ENCODE peak calls at places on chromosomes 12 and 14, in five cellular contexts. F is H1, R is H9, B is trophoblast cell, N is mesenchymal stem cell. O is an unnamed sample.

GRCh38 chr12:61870658-61871559 is 389.3 kb upstream of the USP15 start:
- DNase-seq in F (no peak), R (no peak), B (no peak), N (peak; percentile 30), O (no peak)

GRCh38 chr12:65999564-66000280 is 130.8 kb downstream of the LLPH start:
- DNase-seq in F (no peak), R (no peak), B (peak; percentile 97), N (no peak), O (no peak)

GRCh38 chr12:51246254-51246853 is 7.7 kb downstream of the DAZAP2 start:
- DNase-seq in F (no peak), R (no peak), B (peak; percentile 7), N (peak; percentile 84), O (no peak)

GRCh38 chr14:96502621-96503251 is 554 bp downstream of the PAPOLA start:
- DNase-seq in F (no peak), R (peak; percentile 50), B (peak; percentile 58), N (peak; percentile 66), O (peak; percentile 23)

GRCh38 chr12:53267309-53268008 is 640 bp upstream of the ESPL1 start:
- DNase-seq in F (no peak), R (no peak), B (peak; percentile 46), N (no peak), O (no peak)

GRCh38 chr12:48004039-48004940 is at the start of gene COL2A1:
- DNase-seq in F (no peak), R (peak; percentile 90), B (peak; percentile 64), N (peak; percentile 40), O (peak; percentile 96)

GRCh38 chr12:58765076-58765475 is 155.2 kb downstream of the LRIG3 start:
- DNase-seq in F (no peak), R (no peak), B (no peak), N (no peak), O (no peak)

GRCh38 chr12:64193045-64193444 is 29.1 kb downstream of the KICS2 start:
- DNase-seq in F (no peak), R (no peak), B (no peak), N (no peak), O (no peak)

GRCh38 chr12:114439306-114439705 is 33.4 kb upstream of the TBX5 start:
- DNase-seq in F (no peak), R (no peak), B (no peak), N (no peak), O (no peak)

GRCh38 chr12:124044809-124045321 is 71.8 kb downstream of the ZNF664 start:
- DNase-seq in F (no peak), R (no peak), B (no peak), N (no peak), O (no peak)

GRCh38 chr12:113370923-113371682 is 12.7 kb downstream of the PLBD2 start:
- DNase-seq in F (no peak), R (no peak), B (no peak), N (no peak), O (no peak)

GRCh38 chr14:47833006-47833405 is 157.6 kb upstream of the MDGA2 start:
- DNase-seq in F (no peak), R (no peak), B (no peak), N (no peak), O (no peak)

GRCh38 chr14:20684662-20685456 is 499 bp downstream of the RNASE4 start:
- DNase-seq in F (no peak), R (peak; percentile 68), B (peak; percentile 52), N (peak; percentile 70), O (no peak)

GRCh38 chr12:85955127-85955526 is 81.0 kb downstream of the NTS start:
- DNase-seq in F (no peak), R (no peak), B (no peak), N (peak; percentile 5), O (no peak)

GRCh38 chr12:85390281-85390680 is 110.3 kb downstream of the ALX1 start:
- DNase-seq in F (no peak), R (no peak), B (no peak), N (no peak), O (no peak)

GRCh38 chr12:107921062-107921461 is 146.6 kb downstream of the ASCL4 start:
- DNase-seq in F (no peak), R (no peak), B (no peak), N (no peak), O (no peak)

GRCh38 chr12:26195250-26195640 is at the start of gene SSPN:
- DNase-seq in F (no peak), R (peak; percentile 67), B (peak; percentile 52), N (peak; percentile 44), O (peak; percentile 12)

GRCh38 chr12:2154050-2154449 is 101.3 kb downstream of the CACNA1C start:
- DNase-seq in F (no peak), R (no peak), B (no peak), N (peak; percentile 68), O (no peak)

GRCh38 chr12:124340080-124340900 is 45.4 kb downstream of the RFLNA start:
- DNase-seq in F (no peak), R (no peak), B (no peak), N (no peak), O (no peak)

GRCh38 chr12:132603240-132604107 is 6.9 kb downstream of the LRCOL1 start:
- DNase-seq in F (no peak), R (peak; percentile 38), B (no peak), N (no peak), O (no peak)

GRCh38 chr14:68939893-68940613 is 39.0 kb downstream of the ACTN1 start:
- DNase-seq in F (no peak), R (no peak), B (peak; percentile 91), N (peak; percentile 98), O (no peak)

GRCh38 chr12:95326450-95326849 is 108.8 kb downstream of the VEZT start:
- DNase-seq in F (no peak), R (no peak), B (peak; percentile 63), N (no peak), O (no peak)

GRCh38 chr12:104567832-104568490 is 111.2 kb downstream of the CHST11 start:
- DNase-seq in F (no peak), R (no peak), B (no peak), N (no peak), O (no peak)

GRCh38 chr14:35557221-35557747 is 23.3 kb downstream of the INSM2 start:
- DNase-seq in F (no peak), R (no peak), B (no peak), N (no peak), O (no peak)
- H2AK5ac ChIP-seq in F (no peak overlapping the region), R (no peak overlapping the region), B (no peak overlapping the region), N (no peak overlapping the region), O (no peak overlapping the region)

GRCh38 chr12:57477710-57478681 is 1.7 kb downstream of the ARHGAP9 start:
- DNase-seq in F (no peak), R (no peak), B (peak; percentile 38), N (no peak), O (no peak)

GRCh38 chr12:57479376-57480115 is at the start of gene ARHGAP9:
- DNase-seq in F (no peak), R (no peak), B (no peak), N (no peak), O (no peak)

GRCh38 chr12:57483466-57483865 is 3.8 kb upstream of the ARHGAP9 start:
- DNase-seq in F (no peak), R (no peak), B (peak; percentile 94), N (peak; percentile 42), O (no peak)

GRCh38 chr12:57479043-57479375 is 657 bp downstream of the ARHGAP9 start:
- DNase-seq in F (no peak), R (no peak), B (no peak), N (no peak), O (no peak)

DNA sequence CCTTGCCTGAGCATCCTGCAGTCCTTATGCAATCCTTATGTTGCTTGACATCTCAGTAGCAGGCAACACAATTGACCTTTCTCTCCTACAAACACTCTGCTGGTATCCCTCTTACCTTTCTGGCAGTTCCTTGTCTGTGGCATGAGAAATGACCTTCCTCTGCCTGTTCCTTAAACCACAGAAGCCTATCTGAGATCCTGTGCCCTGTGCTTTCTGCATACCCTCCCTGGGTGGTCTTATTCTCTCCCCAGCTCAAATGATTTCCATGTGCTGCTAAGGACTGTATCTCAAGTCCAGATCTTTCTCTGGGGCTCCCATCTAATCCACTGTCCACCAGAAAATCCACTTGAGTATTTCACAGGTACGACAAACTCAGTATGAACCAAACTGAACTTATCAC is 2.0 kb upstream of the ARHGAP9 start:
- DNase-seq in F (no peak), R (no peak), B (no peak), N (no peak), O (no peak)
- H3K23ac ChIP-seq in F (no peak overlapping the region), R (no peak overlapping the region), B (no peak overlapping the region), N (no peak overlapping the region), O (no peak overlapping the region)

GRCh38 chr12:76256904-76257303 is 91.3 kb downstream of the BBS10 start:
- DNase-seq in F (no peak), R (no peak), B (no peak), N (no peak), O (no peak)
- H2BK12ac ChIP-seq in F (no peak overlapping the region), R (no peak overlapping the region), B (no peak overlapping the region), N (no peak overlapping the region), O (no peak overlapping the region)

GRCh38 chr12:120496353-120497340 is 734 bp downstream of the DYNLL1 start:
- DNase-seq in F (no peak), R (peak; percentile 53), B (peak; percentile 53), N (peak; percentile 63), O (peak; percentile 70)
- H2AK5ac ChIP-seq in F (no peak overlapping the region), R (no peak overlapping the region), B (peak overlapping the region; percentile 67), N (no peak overlapping the region), O (peak overlapping the region; percentile 65)

GRCh38 chr12:57521475-57522018 is 1.1 kb upstream of the MBD6 start:
- DNase-seq in F (no peak), R (peak; percentile 82), B (no peak), N (peak; percentile 80), O (peak; percentile 57)

GRCh38 chr12:57523706-57524614 is 1.3 kb downstream of the MBD6 start:
- DNase-seq in F (no peak), R (no peak), B (no peak), N (no peak), O (no peak)

GRCh38 chr12:57520008-57520726 is at the start of gene DDIT3:
- DNase-seq in F (peak; percentile 96), R (peak; percentile 100), B (peak; percentile 99), N (peak; percentile 99), O (peak; percentile 99)

GRCh38 chr12:57522887-57523705 is 472 bp downstream of the MBD6 start:
- DNase-seq in F (no peak), R (no peak), B (peak; percentile 32), N (peak; percentile 65), O (peak; percentile 50)

DNA sequence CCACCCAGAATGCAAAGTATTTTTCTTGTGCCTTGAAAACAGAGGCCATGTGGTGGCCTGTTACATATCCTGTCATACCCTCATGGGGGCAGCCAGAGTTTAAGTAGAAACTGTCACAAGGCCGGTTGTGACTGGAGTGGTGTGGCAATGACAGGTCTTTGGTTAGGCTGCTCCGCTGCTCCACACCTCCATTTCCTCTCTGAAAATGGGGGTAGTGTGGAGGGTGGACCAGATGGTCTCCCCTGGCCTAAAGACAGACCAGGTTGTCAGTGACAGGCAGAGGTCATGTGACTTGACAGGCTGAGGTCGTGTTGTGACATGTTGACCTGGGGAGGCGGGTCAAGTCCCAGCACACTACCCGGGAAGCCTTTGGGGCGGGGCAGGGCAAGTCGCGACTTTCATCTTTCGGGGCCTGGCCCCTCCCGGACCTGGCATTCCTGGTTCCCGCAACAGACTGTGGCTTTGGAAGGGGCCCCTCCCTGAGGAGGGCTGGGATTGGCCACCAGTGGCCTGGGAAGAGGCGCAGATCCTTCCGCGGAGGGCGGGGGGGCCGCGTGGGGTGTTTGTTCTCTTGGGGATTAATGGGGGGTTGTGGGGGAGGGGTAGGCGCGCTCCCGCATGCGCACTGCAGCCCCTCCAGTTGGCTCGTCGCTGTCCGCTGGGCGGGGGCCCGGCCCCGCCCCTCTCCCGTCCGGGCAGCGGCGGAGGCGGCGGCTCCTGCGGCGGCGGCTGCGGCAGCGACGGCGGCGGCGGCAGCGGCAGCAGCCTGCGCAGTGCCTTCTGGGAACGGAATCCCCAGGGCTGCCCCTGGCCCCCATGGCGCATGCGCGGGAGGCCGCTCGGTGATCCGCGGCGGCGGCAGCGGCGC is at the start of gene MBD6:
- DNase-seq in F (no peak), R (peak; percentile 93), B (peak; percentile 91), N (peak; percentile 94), O (peak; percentile 90)
- H3K23ac ChIP-seq in F (no peak within 1 kb of the TSS), R (no peak within 1 kb of the TSS), B (no peak within 1 kb of the TSS), N (peak within 1 kb of the TSS; percentile 75), O (peak within 1 kb of the TSS; percentile 52)

GRCh38 chr14:63210812-63211211 is 6.6 kb downstream of the RHOJ start:
- DNase-seq in F (no peak), R (no peak), B (no peak), N (no peak), O (no peak)
- H2BK12ac ChIP-seq in F (no peak overlapping the region), R (no peak overlapping the region), B (no peak overlapping the region), N (no peak overlapping the region), O (no peak overlapping the region)

O was measured in neuronal stem cell.